ENCODE peak calls at places on chromosomes 11 and 22, in nine cellular contexts. B is prostate gland; X is mammary epithelial cell; G is tibial artery; J is right atrium auricular region; S is ascending aorta; C is CD8-positive, alpha-beta T cell; Q is psoas muscle; Y is stomach. O is an unnamed sample. For H3K9me3, the result is how much of the 10 kb centered on the place peaks cover.

GRCh38 chr11:34549271-34549670 is 35.7 kb upstream of the ELF5 start:
- DNase-seq in B (no peak), X (no peak), G (no peak), J (no peak), S (no peak), C (no peak), Q (no peak), Y (no peak), O (no peak)

GRCh38 chr22:39593061-39593930 is 22.7 kb downstream of the CACNA1I start:
- DNase-seq in B (no peak), X (no peak), G (no peak), J (no peak), S (peak), C (no peak), Q (no peak), Y (no peak), O (no peak)

GRCh38 chr11:114172871-114173444 is 113.4 kb downstream of the ZBTB16 start:
- DNase-seq in B (no peak), X (no peak), G (no peak), J (peak), S (no peak), C (no peak), Q (peak), Y (no peak), O (no peak)

GRCh38 chr11:13386567-13386966 is 76.5 kb downstream of the BTBD10 start:
- DNase-seq in B (no peak), X (no peak), G (no peak), J (no peak), S (no peak), C (no peak), Q (no peak), Y (no peak), O (no peak)

GRCh38 chr11:94776351-94777321 is 8.5 kb downstream of the AMOTL1 start:
- DNase-seq in B (peak), X (peak), G (no peak), J (no peak), S (no peak), C (no peak), Q (peak), Y (peak), O (no peak)

GRCh38 chr11:14774738-14775137 is 117.3 kb downstream of the CYP2R1 start:
- DNase-seq in B (no peak), X (peak), G (no peak), J (no peak), S (no peak), C (no peak), Q (no peak), Y (no peak), O (no peak)

GRCh38 chr11:68213135-68213515 is at the start of gene KMT5B:
- DNase-seq in B (no peak), X (no peak), G (no peak), J (no peak), S (no peak), C (no peak), Q (no peak), Y (peak), O (peak)

GRCh38 chr11:48111941-48112340 is 104.7 kb upstream of the OR4B1 start:
- DNase-seq in B (no peak), X (no peak), G (no peak), J (peak), S (no peak), C (peak), Q (no peak), Y (no peak), O (no peak)

GRCh38 chr22:38461057-38461413 is 6.0 kb upstream of the KCNJ4 start:
- DNase-seq in B (no peak), X (no peak), G (no peak), J (no peak), S (no peak), C (no peak), Q (peak), Y (no peak), O (no peak)

GRCh38 chr11:6505577-6506240 is 8.6 kb downstream of the DNHD1 start:
- DNase-seq in B (peak), X (peak), G (no peak), J (no peak), S (no peak), C (no peak), Q (no peak), Y (no peak), O (no peak)

GRCh38 chr11:31240340-31240904 is 129.1 kb downstream of the DCDC1 start:
- DNase-seq in B (peak), X (peak), G (no peak), J (no peak), S (no peak), C (no peak), Q (no peak), Y (no peak), O (no peak)

DNA sequence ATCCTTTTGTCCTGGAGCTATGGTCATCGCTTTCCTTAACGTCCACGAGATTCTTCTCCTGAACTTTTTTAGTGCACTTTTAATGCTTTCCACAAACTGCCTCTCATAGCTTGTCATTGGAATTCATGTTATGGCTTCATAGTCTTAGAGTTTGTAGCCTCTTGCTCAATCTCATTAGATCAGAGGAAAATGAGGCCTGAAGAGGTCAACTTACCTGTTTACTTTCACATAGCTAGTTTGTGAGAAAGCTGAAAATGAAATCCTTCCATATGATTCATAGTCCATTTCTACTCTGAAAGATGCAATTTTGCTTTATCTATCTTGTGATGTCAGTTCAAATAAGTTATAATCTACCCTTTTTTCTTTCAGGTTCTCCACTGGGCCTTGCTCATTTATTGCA is 1747.2 kb upstream of the RAG2 start:
- DNase-seq in B (no peak), X (peak), G (no peak), J (no peak), S (no peak), C (no peak), Q (no peak), Y (no peak), O (no peak)
- TF ChIP-seq CTCF in B (no peak), X (no peak), G (no peak), J (no peak), S (no peak), C (no peak), Q (no peak), Y (no peak), O (no peak)

GRCh38 chr11:60993611-60994010 is 22.1 kb downstream of the CD6 start:
- DNase-seq in B (no peak), X (no peak), G (no peak), J (no peak), S (no peak), C (no peak), Q (no peak), Y (no peak), O (no peak)
- H3K27ac ChIP-seq in B (no peak), X (no peak), G (no peak), J (no peak), S (no peak), C (no peak), Q (no peak), Y (no peak), O (no peak)

GRCh38 chr22:47288640-47289039 is 526.2 kb downstream of the TBC1D22A start:
- DNase-seq in B (no peak), X (no peak), G (no peak), J (no peak), S (peak), C (no peak), Q (no peak), Y (no peak), O (no peak)
- H3K9me3 ChIP-seq in B (under half), X (under half), G (under half), J (under half), S (under half), C (under half), Q (under half), Y (under half), O (under half)

GRCh38 chr11:19018901-19019300 is 41.6 kb downstream of the MRGPRX2 start:
- DNase-seq in B (no peak), X (peak), G (no peak), J (no peak), S (no peak), C (no peak), Q (no peak), Y (no peak), O (no peak)

GRCh38 chr11:19013181-19013857 is 47.2 kb downstream of the MRGPRX2 start:
- DNase-seq in B (no peak), X (peak), G (no peak), J (no peak), S (no peak), C (no peak), Q (no peak), Y (no peak), O (no peak)
- TF ChIP-seq CTCF in B (no peak), X (no peak), G (no peak), J (no peak), S (no peak), C (no peak), Q (no peak), Y (no peak), O (no peak)

GRCh38 chr11:121595717-121596156 is 143.0 kb upstream of the SORL1-AS1 start:
- DNase-seq in B (peak), X (peak), G (peak), J (peak), S (peak), C (no peak), Q (no peak), Y (no peak), O (peak)
- H3K27ac ChIP-seq in B (no peak), X (peak), G (peak), J (no peak), S (peak), C (no peak), Q (no peak), Y (no peak), O (no peak)

DNA sequence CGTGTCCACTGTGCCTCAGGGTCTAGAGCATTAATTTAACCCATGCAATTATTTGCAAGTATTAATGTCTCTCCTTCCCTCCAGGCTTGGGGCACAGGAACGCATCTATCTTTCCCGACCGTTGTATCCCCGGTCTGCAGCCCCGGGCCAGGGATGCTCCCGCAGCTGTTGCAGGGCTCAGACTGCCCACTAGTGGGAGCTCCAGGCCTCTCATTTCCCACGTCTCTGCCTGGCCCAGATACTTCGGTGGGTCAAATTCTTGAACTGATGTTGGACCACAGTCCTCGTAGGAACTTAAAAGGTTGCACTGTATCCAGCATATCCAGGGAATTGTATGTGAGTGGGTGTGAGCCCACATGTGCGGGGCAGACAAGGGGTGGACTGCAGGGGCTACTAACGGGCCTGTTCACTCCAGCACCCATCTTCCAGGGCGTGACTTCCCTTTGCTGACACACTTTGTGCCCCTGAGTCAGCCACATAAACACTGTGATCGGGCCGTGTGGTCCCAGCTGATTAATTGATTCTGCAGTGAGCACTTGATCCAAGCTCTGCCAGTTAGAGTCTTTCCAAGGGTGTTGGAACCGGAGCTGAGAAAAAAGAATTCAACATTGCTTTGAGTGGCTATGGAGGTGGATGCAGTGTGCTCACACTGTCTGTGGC is 451.3 kb downstream of the TBC1D22A start:
- DNase-seq in B (no peak), X (no peak), G (no peak), J (no peak), S (peak), C (peak), Q (peak), Y (peak), O (peak)
- H3K9me3 ChIP-seq in B (under half), X (under half), G (under half), J (under half), S (under half), C (under half), Q (under half), Y (under half), O (under half)

GRCh38 chr22:48279465-48279765 is 1517.0 kb downstream of the TBC1D22A start:
- DNase-seq in B (peak), X (no peak), G (no peak), J (peak), S (no peak), C (no peak), Q (no peak), Y (no peak), O (no peak)
- TF ChIP-seq CTCF in B (no peak), X (no peak), G (no peak), J (no peak), S (no peak), C (no peak), Q (no peak), Y (no peak), O (no peak)

DNA sequence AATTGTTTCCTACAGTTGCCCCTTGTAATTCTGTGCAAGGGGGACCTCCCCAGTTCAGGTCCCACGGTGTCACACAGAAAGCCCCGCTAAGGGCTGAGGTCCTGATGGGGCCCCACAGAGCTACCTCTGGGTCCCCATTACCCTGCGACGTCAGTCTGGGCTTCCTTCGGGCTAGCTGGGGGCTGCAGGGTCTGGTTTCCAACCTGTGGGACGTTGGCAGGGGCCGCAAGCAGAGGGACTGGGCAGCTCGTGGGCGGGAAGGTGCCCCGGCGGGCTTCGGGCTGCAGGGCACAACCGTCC is 698 bp downstream of the SLC37A4 start:
- DNase-seq in B (no peak), X (no peak), G (no peak), J (no peak), S (no peak), C (no peak), Q (no peak), Y (no peak), O (no peak)
- H3K27ac ChIP-seq in B (peak), X (peak), G (peak), J (peak), S (peak), C (peak), Q (peak), Y (peak), O (peak)

DNA sequence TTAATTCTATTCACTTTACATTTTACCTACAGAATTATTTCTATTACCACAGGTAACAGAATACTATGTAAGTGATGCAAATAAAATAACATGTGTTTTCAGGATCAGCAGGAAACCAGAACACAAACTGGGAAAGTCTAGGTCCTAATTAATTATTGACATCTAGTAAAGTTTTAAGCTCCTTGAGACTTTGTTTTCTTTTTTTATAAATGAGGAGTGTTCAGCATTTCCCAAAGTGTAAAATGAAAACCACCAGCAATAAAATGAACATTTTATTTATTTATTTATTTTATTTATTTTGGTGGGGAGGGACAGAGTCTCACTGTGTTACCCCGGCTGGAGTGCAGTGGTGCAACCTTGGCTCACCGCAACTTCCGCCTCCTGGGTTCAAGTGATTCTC is 123.6 kb downstream of the ARHGAP42 start:
- DNase-seq in B (no peak), X (no peak), G (no peak), J (no peak), S (no peak), C (no peak), Q (no peak), Y (no peak), O (no peak)
- H3K9me3 ChIP-seq in B (under half), X (under half), G (under half), J (under half), S (under half), C (under half), Q (under half), Y (under half), O (under half)

DNA sequence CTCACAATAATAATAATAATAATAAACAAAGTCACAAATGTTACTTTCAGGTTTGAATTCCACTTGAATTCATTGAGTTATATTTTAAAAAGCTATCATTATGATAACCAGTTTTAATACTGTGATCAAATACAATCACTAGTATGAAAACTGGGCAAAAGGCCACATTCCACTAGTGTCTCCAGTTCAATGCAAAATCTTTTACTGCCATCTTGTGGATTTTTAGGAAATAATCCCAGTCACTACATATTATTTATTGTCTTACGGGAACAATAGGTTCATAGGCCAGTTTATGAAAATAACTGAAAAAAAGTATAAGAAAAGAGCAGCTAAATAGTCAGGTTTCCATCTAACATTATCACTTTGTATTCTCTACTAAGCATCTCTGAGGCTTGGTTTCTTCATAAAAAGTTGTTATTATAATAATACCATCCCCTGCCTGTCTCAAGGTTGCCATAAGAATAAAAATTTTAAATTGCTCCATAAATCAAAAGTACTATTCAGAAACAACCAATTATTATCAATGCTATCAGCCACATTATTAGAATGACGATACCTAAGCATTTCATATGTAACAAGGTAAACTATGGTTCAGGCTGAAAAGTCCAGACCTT is 533.9 kb upstream of the CCDC90B start:
- DNase-seq in B (peak), X (peak), G (no peak), J (no peak), S (no peak), C (no peak), Q (no peak), Y (no peak), O (no peak)
- TF ChIP-seq CTCF in B (peak), X (peak), G (peak), J (peak), S (peak), C (peak), Q (peak), Y (peak), O (peak)

O was measured in lung.